ENCODE peak calls at places on chromosome 21, in nine cellular contexts. X, V, Q, G, H, P, A, M and N are unnamed samples.

GRCh38 chr21:38487906-38488639 is 10.2 kb downstream of the ERG start:
- DNase-seq in Q (no peak), V (no peak), X (no peak), P (no peak), G (no peak), H (no peak), M (no peak), A (no peak), N (no peak)

GRCh38 chr21:21165063-21165645 is 166.9 kb downstream of the NCAM2 start:
- DNase-seq in G (no peak), M (no peak), X (peak), V (peak), H (no peak), A (no peak), P (peak), Q (no peak), N (no peak)

GRCh38 chr21:45467221-45467779 is 62.3 kb downstream of the COL18A1 start:
- DNase-seq in A (no peak), H (no peak), V (no peak), Q (no peak), P (peak), M (no peak), G (no peak), X (no peak), N (no peak)

GRCh38 chr21:38955495-38955894 is 149.8 kb downstream of the ETS2 start:
- DNase-seq in V (no peak), H (no peak), X (peak), P (peak), A (no peak), M (no peak), G (no peak), Q (peak), N (no peak)

GRCh38 chr21:26320541-26320940 is 150.0 kb upstream of the APP start:
- DNase-seq in H (no peak), P (no peak), X (no peak), M (no peak), G (no peak), Q (no peak), V (no peak), A (no peak), N (no peak)

GRCh38 chr21:24850121-24850520 is 757.2 kb downstream of the MRPL39 start:
- DNase-seq in A (no peak), H (no peak), V (no peak), X (no peak), Q (no peak), P (no peak), M (no peak), G (no peak), N (no peak)

GRCh38 chr21:42758721-42759593 is 105.5 kb downstream of the PDE9A start:
- DNase-seq in Q (no peak), H (no peak), M (no peak), X (no peak), G (no peak), A (no peak), P (no peak), V (no peak), N (no peak)

GRCh38 chr21:42942244-42942643 is 16.8 kb upstream of the ERVH48-1 start:
- DNase-seq in G (no peak), Q (no peak), H (no peak), V (no peak), P (no peak), A (no peak), X (no peak), M (no peak), N (no peak)